ENCODE peak calls at places on chromosome 1, in six cellular contexts. L is stimulated activated CD4-positive, alpha-beta T cell treated with anti-CD3 and anti-CD28 coated beads, Interleukin-12 subunit alpha, Interleukin-12 subunit beta, amount 100 ng/mL, for 4 hours; C is activated T-cell treated with anti-CD3 and anti-CD28 coated beads for 24 hours; M is MV-4-11; I is NCI-H1092 treated with DMSO at 0.1 percent for 48 hours; J is GM23248. U is an unnamed sample.

GRCh38 chr1:17258116-17258757 is 9.3 kb downstream of the PADI3 start:
- DNase-seq in C (no peak), I (no peak), M (no peak), L (no peak), J (peak), U (no peak)

GRCh38 chr1:172719694-172720138 is 60.8 kb downstream of the FASLG start:
- DNase-seq in I (peak), L (no peak), C (no peak), J (peak), M (no peak), U (no peak)

GRCh38 chr1:157124855-157125254 is 13.3 kb downstream of the ETV3 start:
- DNase-seq in J (peak), M (no peak), I (no peak), C (no peak), L (no peak), U (no peak)

GRCh38 chr1:232837085-232837484 is 31.9 kb downstream of the MAP10 start:
- DNase-seq in J (peak), L (no peak), C (no peak), I (no peak), M (no peak), U (no peak)

GRCh38 chr1:88768187-88768586 is 84.1 kb downstream of the PKN2 start:
- DNase-seq in I (no peak), C (no peak), L (no peak), J (no peak), M (no peak), U (no peak)

GRCh38 chr1:24745711-24746582 is 700 bp downstream of the CLIC4 start:
- DNase-seq in C (no peak), M (peak), I (peak), J (peak), L (peak), U (no peak)

GRCh38 chr1:247855911-247856310 is 1.1 kb upstream of the TRIM58 start:
- DNase-seq in I (no peak), J (no peak), C (no peak), M (no peak), L (no peak), U (no peak)

GRCh38 chr1:7760245-7760644 is 10.9 kb upstream of the VAMP3 start:
- DNase-seq in C (no peak), I (no peak), M (no peak), L (no peak), J (no peak), U (no peak)

GRCh38 chr1:221945669-221946068 is 203.8 kb upstream of the DUSP10 start:
- DNase-seq in M (no peak), I (no peak), J (no peak), C (no peak), L (no peak), U (no peak)

GRCh38 chr1:31848381-31848897 is 32.6 kb upstream of the SPOCD1 start:
- DNase-seq in M (no peak), J (no peak), C (no peak), I (no peak), L (peak), U (peak)

GRCh38 chr1:99843760-99844159 is 6.4 kb upstream of the AGL start:
- DNase-seq in C (no peak), L (no peak), J (no peak), M (no peak), I (no peak), U (no peak)

GRCh38 chr1:19367584-19368041 is 55.5 kb downstream of the SLC66A1 start:
- DNase-seq in J (no peak), L (no peak), C (no peak), I (no peak), M (no peak), U (no peak)

GRCh38 chr1:198156745-198157240 is at the start of gene NEK7:
- DNase-seq in M (peak), J (peak), C (peak), I (peak), L (peak), U (peak)

GRCh38 chr1:6426321-6426971 is 1.9 kb downstream of the ESPN start:
- DNase-seq in L (no peak), J (no peak), M (no peak), C (no peak), I (no peak), U (no peak)

GRCh38 chr1:218991089-218991488 is 182.6 kb upstream of the LYPLAL1 start:
- DNase-seq in I (no peak), L (no peak), M (no peak), J (no peak), C (no peak), U (no peak)

GRCh38 chr1:204318324-204318723 is 41.4 kb downstream of the PLEKHA6 start:
- DNase-seq in I (no peak), J (no peak), C (no peak), L (no peak), M (no peak), U (no peak)

GRCh38 chr1:64531057-64531456 is 61.1 kb downstream of the CACHD1 start:
- DNase-seq in J (no peak), L (no peak), M (no peak), I (no peak), C (no peak), U (no peak)

GRCh38 chr1:21520899-21521716 is 11.9 kb downstream of the ALPL start:
- DNase-seq in J (peak), C (no peak), I (no peak), M (peak), L (no peak), U (no peak)

GRCh38 chr1:23615852-23616251 is 56.6 kb upstream of the ID3 start:
- DNase-seq in J (no peak), I (no peak), C (no peak), L (no peak), M (no peak), U (no peak)

GRCh38 chr1:27348861-27349783 is 7.3 kb downstream of the SYTL1 start:
- DNase-seq in J (peak), C (no peak), I (peak), M (no peak), L (no peak), U (no peak)

GRCh38 chr1:17661546-17662157 is 93.5 kb upstream of the ACTL8 start:
- DNase-seq in L (peak), C (peak), I (peak), J (peak), M (peak), U (peak)

GRCh38 chr1:112904071-112904830 is 51.7 kb downstream of the SLC16A1 start:
- DNase-seq in J (peak), L (peak), M (peak), C (peak), I (no peak), U (no peak)

GRCh38 chr1:71339238-71339637 is 258.4 kb upstream of the ZRANB2 start:
- DNase-seq in M (peak), J (no peak), L (no peak), I (no peak), C (no peak), U (no peak)

GRCh38 chr1:196355206-196355786 is 252.9 kb downstream of the KCNT2 start:
- DNase-seq in J (peak), L (no peak), M (peak), C (no peak), I (peak), U (no peak)

GRCh38 chr1:162856260-162856659 is 4.7 kb downstream of the CCDC190 start:
- DNase-seq in C (no peak), L (no peak), M (no peak), J (peak), I (no peak), U (no peak)

GRCh38 chr1:186708578-186709203 is 28.5 kb upstream of the PTGS2 start:
- DNase-seq in M (no peak), L (no peak), C (no peak), I (no peak), J (peak), U (no peak)

GRCh38 chr1:168664069-168664834 is 64.8 kb downstream of the DPT start:
- DNase-seq in J (no peak), M (no peak), I (no peak), C (no peak), L (no peak), U (no peak)

GRCh38 chr1:109765896-109766615 is 2.3 kb upstream of the EPS8L3 start:
- DNase-seq in L (no peak), M (no peak), I (no peak), J (no peak), C (no peak), U (no peak)

GRCh38 chr1:218384576-218384975 is 39.4 kb downstream of the TGFB2 start:
- DNase-seq in I (peak), C (no peak), L (no peak), J (peak), M (peak), U (no peak)

GRCh38 chr1:67308136-67308535 is 463 bp downstream of the IL12RB2 start:
- DNase-seq in C (no peak), I (no peak), J (no peak), M (no peak), L (peak), U (no peak)

GRCh38 chr1:172298146-172298545 is 122.3 kb upstream of the C1orf105 start:
- DNase-seq in J (no peak), I (no peak), M (no peak), C (no peak), L (no peak), U (no peak)

GRCh38 chr1:91742848-91743292 is 143.1 kb downstream of the TGFBR3 start:
- DNase-seq in J (peak), I (peak), M (no peak), C (no peak), L (no peak), U (no peak)